ENCODE peak calls at places on chromosomes 1 and 21, in five cellular contexts. One of them, this sample, is unnamed.

GRCh38 chr21:45845063-45845789 is 136.3 kb upstream of the COL6A1 start:
- DNase-seq in left ventricle myocardium inferior: no peak
- DNase-seq in tibial nerve: no peak
- DNase-seq in psoas muscle: no peak
- DNase-seq in tibial artery: no peak
- DNase-seq in this sample: no peak

GRCh38 chr1:8938232-8939117 is 7.2 kb upstream of the CA6 start:
- DNase-seq in psoas muscle: no peak
- DNase-seq in tibial nerve: no peak
- DNase-seq in left ventricle myocardium inferior: no peak
- DNase-seq in tibial artery: no peak
- DNase-seq in this sample: no peak

GRCh38 chr1:179968994-179969919 is 14.6 kb downstream of the CEP350 start:
- DNase-seq in psoas muscle: no peak
- DNase-seq in tibial artery: no peak
- DNase-seq in left ventricle myocardium inferior: no peak
- DNase-seq in tibial nerve: no peak
- DNase-seq in this sample: no peak

GRCh38 chr1:113587475-113587874 is 171.8 kb downstream of the PHTF1 start:
- DNase-seq in tibial artery: no peak
- DNase-seq in left ventricle myocardium inferior: no peak
- DNase-seq in tibial nerve: no peak
- DNase-seq in psoas muscle: no peak
- DNase-seq in this sample: no peak

GRCh38 chr1:25256578-25257129 is 9.4 kb upstream of the RSRP1 start:
- DNase-seq in psoas muscle: no peak
- DNase-seq in left ventricle myocardium inferior: no peak
- DNase-seq in tibial nerve: no peak
- DNase-seq in tibial artery: no peak
- DNase-seq in this sample: no peak

GRCh38 chr1:166432655-166433054 is 265.9 kb upstream of the FAM78B start:
- DNase-seq in left ventricle myocardium inferior: no peak
- DNase-seq in tibial artery: no peak
- DNase-seq in psoas muscle: no peak
- DNase-seq in tibial nerve: no peak
- DNase-seq in this sample: no peak

GRCh38 chr1:158107926-158108325 is 72.8 kb upstream of the CD1D start:
- DNase-seq in tibial nerve: no peak
- DNase-seq in left ventricle myocardium inferior: no peak
- DNase-seq in psoas muscle: no peak
- DNase-seq in tibial artery: no peak
- DNase-seq in this sample: no peak

GRCh38 chr1:55353709-55354620 is 138.8 kb upstream of the USP24 start:
- DNase-seq in left ventricle myocardium inferior: peak; percentile 23
- DNase-seq in psoas muscle: no peak
- DNase-seq in tibial nerve: no peak
- DNase-seq in tibial artery: no peak
- DNase-seq in this sample: no peak

GRCh38 chr1:46612937-46613660 is 3.5 kb downstream of the MOB3C start:
- DNase-seq in tibial nerve: no peak
- DNase-seq in psoas muscle: peak; percentile 73
- DNase-seq in tibial artery: no peak
- DNase-seq in left ventricle myocardium inferior: peak; percentile 31
- DNase-seq in this sample: peak; percentile 78
- H3K27ac ChIP-seq in tibial nerve: peak overlapping the region; percentile 98
- H3K27ac ChIP-seq in psoas muscle: peak overlapping the region; percentile 94
- H3K27ac ChIP-seq in tibial artery: peak overlapping the region; percentile 66
- H3K27ac ChIP-seq in left ventricle myocardium inferior: peak overlapping the region; percentile 99
- H3K27ac ChIP-seq in this sample: no peak overlapping the region

GRCh38 chr21:39349211-39350093 is 564 bp upstream of the HMGN1 start:
- DNase-seq in tibial nerve: peak; percentile 83
- DNase-seq in tibial artery: peak; percentile 95
- DNase-seq in left ventricle myocardium inferior: peak; percentile 96
- DNase-seq in psoas muscle: peak; percentile 94
- DNase-seq in this sample: peak; percentile 99
- TF ChIP-seq CTCF in tibial nerve: no peak
- TF ChIP-seq CTCF in tibial artery: no peak
- TF ChIP-seq CTCF in left ventricle myocardium inferior: no peak
- TF ChIP-seq CTCF in psoas muscle: no peak
- TF ChIP-seq CTCF in this sample: no peak

DNA sequence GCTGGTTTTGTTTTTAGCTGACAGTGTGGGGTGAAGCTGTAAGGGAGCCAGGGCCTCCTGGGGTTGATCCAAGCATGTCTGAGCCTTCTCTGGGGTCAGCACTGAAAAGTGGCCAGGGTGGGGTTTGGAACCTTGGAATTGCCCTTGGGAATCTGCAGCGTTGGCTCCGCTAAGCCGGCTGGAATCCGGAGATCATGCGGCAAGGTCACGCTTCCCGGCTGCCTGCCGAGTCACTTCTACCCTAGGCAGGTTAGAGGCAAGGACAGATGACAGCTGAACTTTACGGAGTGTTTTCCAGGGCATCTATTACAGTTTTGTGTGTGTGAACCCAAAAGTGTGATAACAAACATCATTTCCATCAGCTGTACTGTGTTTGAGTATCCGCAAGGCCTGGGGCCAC is 17.1 kb downstream of the ABCG1 start:
- DNase-seq in tibial nerve: no peak
- DNase-seq in psoas muscle: peak; percentile 42
- DNase-seq in left ventricle myocardium inferior: peak; percentile 58
- DNase-seq in tibial artery: no peak
- DNase-seq in this sample: peak; percentile 77
- H3K27ac ChIP-seq in tibial nerve: peak overlapping the region; percentile 86
- H3K27ac ChIP-seq in psoas muscle: peak overlapping the region; percentile 96
- H3K27ac ChIP-seq in left ventricle myocardium inferior: peak overlapping the region; percentile 90
- H3K27ac ChIP-seq in tibial artery: peak overlapping the region; percentile 81
- H3K27ac ChIP-seq in this sample: no peak overlapping the region

GRCh38 chr21:41024341-41025056 is 143.5 kb upstream of the BACE2 start:
- DNase-seq in tibial artery: no peak
- DNase-seq in psoas muscle: peak; percentile 24
- DNase-seq in left ventricle myocardium inferior: no peak
- DNase-seq in tibial nerve: no peak
- DNase-seq in this sample: no peak

GRCh38 chr21:41025057-41025390 is 142.9 kb upstream of the BACE2 start:
- DNase-seq in tibial artery: no peak
- DNase-seq in left ventricle myocardium inferior: no peak
- DNase-seq in tibial nerve: no peak
- DNase-seq in psoas muscle: no peak
- DNase-seq in this sample: no peak

GRCh38 chr21:41032536-41032935 is 135.4 kb upstream of the BACE2 start:
- DNase-seq in tibial artery: no peak
- DNase-seq in left ventricle myocardium inferior: no peak
- DNase-seq in psoas muscle: no peak
- DNase-seq in tibial nerve: no peak
- DNase-seq in this sample: no peak

GRCh38 chr21:41023936-41024335 is 144.0 kb upstream of the BACE2 start:
- DNase-seq in tibial artery: no peak
- DNase-seq in tibial nerve: no peak
- DNase-seq in left ventricle myocardium inferior: no peak
- DNase-seq in psoas muscle: no peak
- DNase-seq in this sample: no peak

DNA sequence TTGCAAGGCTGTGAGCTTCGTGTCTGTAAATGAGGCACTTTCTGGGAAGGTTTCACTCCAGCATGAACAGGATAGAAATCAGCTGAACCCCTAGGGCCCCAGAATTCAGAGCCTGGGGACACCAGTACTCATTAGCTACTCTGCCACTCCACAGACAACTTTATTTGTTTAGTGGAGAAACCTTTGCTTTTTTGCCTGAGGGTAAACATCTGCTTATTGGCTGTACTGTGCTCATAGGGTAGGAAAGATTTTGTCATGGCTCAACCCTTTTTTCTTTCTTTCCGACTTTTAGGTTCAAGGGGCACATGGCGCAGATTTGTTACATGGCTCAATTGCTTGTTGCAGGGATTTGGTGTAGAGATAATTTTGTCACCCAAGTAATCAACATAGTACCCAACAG is 138.4 kb upstream of the BACE2 start:
- DNase-seq in tibial nerve: no peak
- DNase-seq in psoas muscle: no peak
- DNase-seq in left ventricle myocardium inferior: no peak
- DNase-seq in tibial artery: no peak
- DNase-seq in this sample: no peak
- TF ChIP-seq CTCF in tibial nerve: no peak
- TF ChIP-seq CTCF in psoas muscle: no peak
- TF ChIP-seq CTCF in left ventricle myocardium inferior: no peak
- TF ChIP-seq CTCF in tibial artery: no peak
- TF ChIP-seq CTCF in this sample: no peak

GRCh38 chr1:3895279-3895950 is 4.7 kb downstream of the C1orf174 start:
- DNase-seq in tibial nerve: no peak
- DNase-seq in psoas muscle: no peak
- DNase-seq in tibial artery: no peak
- DNase-seq in left ventricle myocardium inferior: no peak
- DNase-seq in this sample: peak; percentile 24

GRCh38 chr1:3898475-3898735 is 1.7 kb downstream of the C1orf174 start:
- DNase-seq in tibial nerve: no peak
- DNase-seq in tibial artery: no peak
- DNase-seq in left ventricle myocardium inferior: no peak
- DNase-seq in psoas muscle: no peak
- DNase-seq in this sample: no peak

GRCh38 chr1:3894626-3895278 is 5.3 kb downstream of the C1orf174 start:
- DNase-seq in psoas muscle: no peak
- DNase-seq in left ventricle myocardium inferior: no peak
- DNase-seq in tibial nerve: no peak
- DNase-seq in tibial artery: no peak
- DNase-seq in this sample: peak; percentile 56

GRCh38 chr1:3896396-3897000 is 3.6 kb downstream of the C1orf174 start:
- DNase-seq in tibial nerve: no peak
- DNase-seq in tibial artery: no peak
- DNase-seq in psoas muscle: no peak
- DNase-seq in left ventricle myocardium inferior: no peak
- DNase-seq in this sample: peak; percentile 35

DNA sequence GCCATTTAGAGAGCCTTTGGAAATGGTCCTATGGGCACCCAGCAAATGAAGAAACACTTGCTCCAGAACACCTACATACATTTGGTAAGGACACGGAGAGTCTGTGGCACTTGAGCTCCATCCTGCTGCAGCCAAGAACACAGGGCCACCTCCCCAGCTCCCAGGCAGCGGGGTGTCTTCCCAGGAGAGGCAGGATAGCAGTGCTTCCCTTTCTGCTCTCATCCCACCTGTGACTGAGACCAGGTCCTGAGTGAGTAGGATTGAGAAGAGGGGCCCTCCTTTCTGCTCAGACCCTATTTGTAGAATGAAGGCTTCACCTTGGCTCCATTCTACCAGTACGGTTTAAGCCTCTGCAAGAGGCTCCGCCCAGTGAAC is 4.1 kb downstream of the C1orf174 start:
- DNase-seq in tibial artery: no peak
- DNase-seq in left ventricle myocardium inferior: no peak
- DNase-seq in tibial nerve: no peak
- DNase-seq in psoas muscle: no peak
- DNase-seq in this sample: peak; percentile 21
- H3K27ac ChIP-seq in tibial artery: no peak overlapping the region
- H3K27ac ChIP-seq in left ventricle myocardium inferior: no peak overlapping the region
- H3K27ac ChIP-seq in tibial nerve: no peak overlapping the region
- H3K27ac ChIP-seq in psoas muscle: no peak overlapping the region
- H3K27ac ChIP-seq in this sample: no peak overlapping the region

GRCh38 chr1:63575340-63575826 is 17.8 kb upstream of the PGM1 start:
- DNase-seq in left ventricle myocardium inferior: no peak
- DNase-seq in tibial nerve: no peak
- DNase-seq in tibial artery: no peak
- DNase-seq in psoas muscle: no peak
- DNase-seq in this sample: no peak
- TF ChIP-seq CTCF in left ventricle myocardium inferior: peak; percentile 83
- TF ChIP-seq CTCF in tibial nerve: peak; percentile 66
- TF ChIP-seq CTCF in tibial artery: peak; percentile 63
- TF ChIP-seq CTCF in psoas muscle: peak; percentile 85
- TF ChIP-seq CTCF in this sample: peak; percentile 50

GRCh38 chr21:15059397-15059796 is 5.4 kb downstream of the NRIP1 start:
- DNase-seq in left ventricle myocardium inferior: no peak
- DNase-seq in psoas muscle: no peak
- DNase-seq in tibial artery: no peak
- DNase-seq in tibial nerve: no peak
- DNase-seq in this sample: no peak
- H3K27ac ChIP-seq in left ventricle myocardium inferior: peak overlapping the region; percentile 24
- H3K27ac ChIP-seq in psoas muscle: peak overlapping the region; percentile 34
- H3K27ac ChIP-seq in tibial artery: no peak overlapping the region
- H3K27ac ChIP-seq in tibial nerve: no peak overlapping the region
- H3K27ac ChIP-seq in this sample: peak overlapping the region; percentile 56

DNA sequence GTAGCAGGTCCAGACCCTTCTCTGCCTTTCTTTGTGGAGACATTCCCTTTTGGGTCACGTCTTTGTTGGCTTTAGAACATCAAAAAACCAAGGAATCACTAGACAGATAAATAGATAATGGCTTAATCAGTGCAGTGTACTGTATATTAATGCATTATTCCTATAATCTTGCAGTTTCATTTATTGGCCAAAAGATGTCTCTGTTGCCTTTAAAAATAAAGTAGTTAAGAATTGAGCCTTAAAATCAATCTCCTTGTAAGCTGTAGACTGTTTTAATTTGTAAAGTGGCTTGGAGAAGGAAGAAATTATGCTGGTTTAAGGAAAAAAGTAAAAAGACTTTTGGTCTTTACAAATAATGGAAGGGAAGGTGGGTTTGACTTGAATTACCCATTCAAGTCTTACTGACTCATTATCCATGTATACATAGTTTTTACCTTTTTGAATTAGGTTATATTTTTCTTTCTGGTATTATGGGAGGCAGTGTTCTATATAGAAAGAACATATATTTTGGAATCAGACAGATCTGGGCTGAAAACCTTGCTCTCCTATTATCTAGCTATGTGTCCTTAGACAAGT is 84.6 kb downstream of the VPS13D start:
- DNase-seq in left ventricle myocardium inferior: no peak
- DNase-seq in tibial artery: no peak
- DNase-seq in psoas muscle: no peak
- DNase-seq in tibial nerve: no peak
- DNase-seq in this sample: no peak
- TF ChIP-seq CTCF in left ventricle myocardium inferior: peak; percentile 61
- TF ChIP-seq CTCF in tibial artery: peak; percentile 61
- TF ChIP-seq CTCF in psoas muscle: peak; percentile 46
- TF ChIP-seq CTCF in tibial nerve: peak; percentile 34
- TF ChIP-seq CTCF in this sample: peak; percentile 49